ENCODE peak calls at places on chromosomes 6 and 20, in eight cellular contexts. A is AG10803, G is MM.1S, X is sigmoid colon, W is B cell, O is fibroblast of pulmonary artery, I is progenitor cell of endocrine pancreas, Z is endothelial cell. L is an unnamed sample.

GRCh38 chr6:157269261-157269794 is 54.0 kb downstream of the TMEM242 start:
- DNase-seq in A (peak), G (no peak), X (peak), W (no peak), O (peak), I (no peak), Z (peak), L (no peak)

GRCh38 chr6:108380876-108381275 is 86.0 kb downstream of the AFG1L start:
- DNase-seq in A (no peak), G (no peak), X (no peak), W (no peak), O (no peak), I (no peak), Z (no peak), L (no peak)

GRCh38 chr20:3406481-3407425 is 716 bp downstream of the DNAAF9 start:
- DNase-seq in A (peak), G (no peak), X (peak), W (peak), O (peak), I (no peak), Z (peak), L (peak)

GRCh38 chr6:135586844-135587243 is 89.3 kb upstream of the AHI1 start:
- DNase-seq in A (no peak), G (peak), X (no peak), W (no peak), O (peak), I (no peak), Z (no peak), L (no peak)

GRCh38 chr6:44804016-44804415 is 416.5 kb downstream of the CDC5L start:
- DNase-seq in A (no peak), G (no peak), X (no peak), W (no peak), O (no peak), I (no peak), Z (no peak), L (no peak)

GRCh38 chr6:157064502-157064901 is 258.8 kb downstream of the TMEM242 start:
- DNase-seq in A (no peak), G (no peak), X (no peak), W (no peak), O (no peak), I (no peak), Z (no peak), L (no peak)

GRCh38 chr6:138563650-138564049 is 64.4 kb upstream of the NHSL1 start:
- DNase-seq in A (no peak), G (no peak), X (no peak), W (no peak), O (no peak), I (no peak), Z (no peak), L (no peak)

GRCh38 chr6:145313041-145313855 is 422.1 kb downstream of the EPM2A start:
- DNase-seq in A (no peak), G (no peak), X (no peak), W (no peak), O (no peak), I (no peak), Z (no peak), L (no peak)

GRCh38 chr6:12403946-12404647 is 113.9 kb downstream of the EDN1 start:
- DNase-seq in A (peak), G (no peak), X (no peak), W (no peak), O (no peak), I (no peak), Z (no peak), L (no peak)

GRCh38 chr6:66048684-66049474 is 341.9 kb upstream of the EYS start:
- DNase-seq in A (no peak), G (no peak), X (no peak), W (no peak), O (no peak), I (no peak), Z (no peak), L (no peak)

GRCh38 chr6:139161817-139162284 is 27.0 kb downstream of the HECA start:
- DNase-seq in A (no peak), G (peak), X (no peak), W (peak), O (no peak), I (no peak), Z (no peak), L (no peak)

GRCh38 chr6:42915737-42916136 is at the start of gene PTCRA:
- DNase-seq in A (no peak), G (no peak), X (no peak), W (no peak), O (no peak), I (no peak), Z (no peak), L (no peak)

GRCh38 chr6:87391334-87391733 is 16.4 kb upstream of the CFAP206 start:
- DNase-seq in A (peak), G (peak), X (no peak), W (no peak), O (peak), I (peak), Z (peak), L (peak)

GRCh38 chr20:25242231-25242630 is 5.7 kb upstream of the PYGB start:
- DNase-seq in A (no peak), G (no peak), X (no peak), W (no peak), O (no peak), I (no peak), Z (no peak), L (no peak)

GRCh38 chr6:136846046-136846445 is 23.7 kb downstream of the PEX7 start:
- DNase-seq in A (peak), G (peak), X (no peak), W (peak), O (peak), I (no peak), Z (peak), L (peak)

GRCh38 chr20:20143165-20143564 is 90.8 kb downstream of the CFAP61 start:
- DNase-seq in A (no peak), G (no peak), X (no peak), W (no peak), O (no peak), I (no peak), Z (no peak), L (no peak)

GRCh38 chr6:31572041-31572911 is at the start of gene LTA:
- DNase-seq in A (no peak), G (peak), X (no peak), W (peak), O (no peak), I (no peak), Z (no peak), L (no peak)

GRCh38 chr20:44398303-44398702 is 42.8 kb downstream of the HNF4A start:
- DNase-seq in A (peak), G (no peak), X (no peak), W (no peak), O (peak), I (no peak), Z (no peak), L (no peak)

GRCh38 chr20:60420676-60421229 is 462.5 kb downstream of the CDH26 start:
- DNase-seq in A (no peak), G (no peak), X (no peak), W (no peak), O (no peak), I (no peak), Z (no peak), L (no peak)

GRCh38 chr20:33696448-33696847 is 10.3 kb upstream of the E2F1 start:
- DNase-seq in A (no peak), G (no peak), X (no peak), W (no peak), O (no peak), I (no peak), Z (no peak), L (no peak)

GRCh38 chr6:20332441-20333006 is 69.2 kb upstream of the E2F3 start:
- DNase-seq in A (no peak), G (no peak), X (no peak), W (no peak), O (no peak), I (no peak), Z (no peak), L (no peak)

GRCh38 chr6:6891949-6892461 is 215.8 kb upstream of the RREB1 start:
- DNase-seq in A (no peak), G (no peak), X (no peak), W (no peak), O (no peak), I (no peak), Z (no peak), L (no peak)

GRCh38 chr20:10648651-10649050 is 25.1 kb downstream of the JAG1 start:
- DNase-seq in A (peak), G (no peak), X (no peak), W (no peak), O (peak), I (no peak), Z (no peak), L (no peak)

GRCh38 chr6:7461416-7461815 is 71.8 kb downstream of the RIOK1 start:
- DNase-seq in A (peak), G (no peak), X (peak), W (no peak), O (no peak), I (no peak), Z (no peak), L (no peak)

GRCh38 chr20:26324177-26324576 is 627.5 kb upstream of the ZNF337 start:
- DNase-seq in A (no peak), G (no peak), X (no peak), W (no peak), O (no peak), I (no peak), Z (no peak), L (no peak)

GRCh38 chr6:100446922-100447899 is 17.5 kb downstream of the SIM1 start:
- DNase-seq in A (no peak), G (no peak), X (no peak), W (no peak), O (no peak), I (no peak), Z (no peak), L (no peak)

GRCh38 chr20:44837949-44838348 is 27.6 kb upstream of the RIMS4 start:
- DNase-seq in A (no peak), G (no peak), X (no peak), W (no peak), O (no peak), I (no peak), Z (no peak), L (no peak)

GRCh38 chr20:58701431-58702160 is 9.0 kb downstream of the NPEPL1 start:
- DNase-seq in A (no peak), G (no peak), X (peak), W (no peak), O (no peak), I (no peak), Z (no peak), L (no peak)

GRCh38 chr20:46810442-46811327 is 84.0 kb upstream of the EYA2 start:
- DNase-seq in A (no peak), G (no peak), X (no peak), W (no peak), O (no peak), I (no peak), Z (no peak), L (no peak)

GRCh38 chr20:4012631-4013030 is 2.7 kb downstream of the RNF24 start:
- DNase-seq in A (peak), G (no peak), X (no peak), W (no peak), O (peak), I (no peak), Z (no peak), L (no peak)

GRCh38 chr20:48149887-48150286 is 364.6 kb upstream of the SULF2 start:
- DNase-seq in A (no peak), G (no peak), X (no peak), W (no peak), O (no peak), I (no peak), Z (no peak), L (no peak)

GRCh38 chr6:43764767-43765166 is 5.2 kb upstream of the VEGFA start:
- DNase-seq in A (no peak), G (no peak), X (peak), W (no peak), O (no peak), I (no peak), Z (no peak), L (no peak)

GRCh38 chr6:32973934-32974333 is 5.5 kb downstream of the BRD2 start:
- DNase-seq in A (peak), G (peak), X (no peak), W (peak), O (peak), I (no peak), Z (no peak), L (no peak)

GRCh38 chr20:44912189-44912588 is 2.3 kb downstream of the PABPC1L start:
- DNase-seq in A (no peak), G (no peak), X (no peak), W (no peak), O (no peak), I (no peak), Z (no peak), L (no peak)

GRCh38 chr6:37658121-37658520 is 39.6 kb downstream of the MDGA1 start:
- DNase-seq in A (no peak), G (no peak), X (no peak), W (no peak), O (no peak), I (no peak), Z (no peak), L (no peak)

GRCh38 chr6:82712826-82713225 is 349.2 kb downstream of the TPBG start:
- DNase-seq in A (no peak), G (peak), X (no peak), W (no peak), O (peak), I (no peak), Z (no peak), L (no peak)
- TF ChIP-seq CTCF in A (peak), G (peak), X (no peak), W (peak), O (peak), I (peak), Z (peak), L (peak)

GRCh38 chr6:165231581-165232276 is 77.7 kb downstream of the C6orf118 start:
- DNase-seq in A (peak), G (no peak), X (no peak), W (no peak), O (peak), I (no peak), Z (no peak), L (no peak)
- TF ChIP-seq CTCF in A (peak), G (peak), X (no peak), W (no peak), O (peak), I (peak), Z (peak), L (peak)

GRCh38 chr6:389622-390021 is 1.9 kb upstream of the IRF4 start:
- DNase-seq in A (no peak), G (peak), X (no peak), W (no peak), O (no peak), I (no peak), Z (no peak), L (no peak)

GRCh38 chr6:392441-393390 is 1.2 kb downstream of the IRF4 start:
- DNase-seq in A (no peak), G (no peak), X (no peak), W (peak), O (no peak), I (no peak), Z (peak), L (no peak)

GRCh38 chr6:389143-389542 is 2.4 kb upstream of the IRF4 start:
- DNase-seq in A (no peak), G (no peak), X (no peak), W (no peak), O (no peak), I (no peak), Z (no peak), L (no peak)

GRCh38 chr6:391559-392440 is at the start of gene IRF4:
- DNase-seq in A (no peak), G (peak), X (no peak), W (peak), O (no peak), I (no peak), Z (peak), L (no peak)

DNA sequence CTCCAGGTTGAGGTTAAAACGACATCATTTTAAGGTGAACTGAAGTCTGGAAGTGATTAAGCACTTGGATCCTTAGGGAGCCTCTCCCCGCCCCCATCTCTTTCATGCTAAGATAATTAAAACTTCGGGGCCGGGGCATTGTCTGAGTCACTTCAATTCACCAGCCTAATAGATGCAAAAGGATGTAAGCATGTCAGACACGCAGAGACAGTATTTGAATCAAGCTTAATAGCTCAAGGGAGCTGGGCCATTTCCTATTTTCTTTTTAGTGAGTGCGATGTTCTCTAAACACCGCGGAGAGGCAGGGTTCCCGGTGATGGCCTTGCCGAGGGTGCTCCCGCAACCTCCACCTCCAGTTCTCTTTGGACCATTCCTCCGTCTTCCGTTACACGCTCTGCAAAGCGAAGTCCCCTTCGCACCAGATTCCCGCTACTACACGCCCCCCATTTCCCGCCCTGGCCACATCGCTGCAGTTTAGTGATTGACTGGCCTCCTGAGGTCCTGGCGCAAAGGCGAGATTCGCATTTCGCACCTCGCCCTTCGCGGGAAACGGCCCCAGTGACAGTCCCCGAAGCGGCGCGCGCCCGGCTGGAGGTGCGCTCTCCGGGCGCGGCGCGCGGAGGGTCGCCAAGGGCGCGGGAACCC is 516 bp upstream of the IRF4 start:
- DNase-seq in A (no peak), G (peak), X (no peak), W (peak), O (no peak), I (no peak), Z (no peak), L (no peak)
- TF ChIP-seq CTCF in A (no peak), G (no peak), X (no peak), W (no peak), O (no peak), I (no peak), Z (no peak), L (no peak)

DNA sequence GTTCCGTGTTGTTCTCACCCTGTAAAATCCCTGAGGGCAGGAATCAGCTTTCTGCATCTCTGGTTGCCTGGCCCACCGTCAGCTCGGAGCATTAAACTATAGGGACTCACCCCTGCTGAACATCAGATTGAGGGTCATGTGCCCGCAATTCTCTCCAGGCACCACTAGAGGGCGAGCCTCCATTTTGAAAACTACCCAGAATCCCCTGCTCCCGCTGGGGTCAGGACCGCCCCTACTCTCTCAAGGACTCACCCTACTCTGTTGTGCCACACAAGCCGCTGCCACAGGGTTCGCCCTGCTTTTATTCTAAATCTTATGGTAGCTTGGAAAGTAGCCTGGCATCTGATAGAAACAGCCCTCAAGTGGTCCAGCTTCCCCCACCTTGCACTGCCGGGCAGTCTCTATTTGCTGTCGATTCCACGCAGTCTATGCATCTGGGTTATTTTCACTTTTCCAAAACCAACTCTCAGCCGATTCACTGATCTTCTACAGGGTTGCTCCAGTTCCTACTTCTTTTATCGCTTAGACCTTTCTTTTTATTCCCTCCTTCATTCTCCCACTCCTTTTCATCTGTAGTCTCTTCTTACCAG is 244.1 kb upstream of the QKI start:
- DNase-seq in A (no peak), G (peak), X (no peak), W (no peak), O (peak), I (no peak), Z (no peak), L (no peak)
- TF ChIP-seq CTCF in A (peak), G (peak), X (no peak), W (peak), O (peak), I (peak), Z (peak), L (peak)

GRCh38 chr6:26031151-26031594 is 56.1 kb upstream of the HFE start:
- DNase-seq in A (no peak), G (peak), X (no peak), W (no peak), O (no peak), I (no peak), Z (no peak), L (no peak)

GRCh38 chr6:26030716-26031115 is 56.5 kb upstream of the HFE start:
- DNase-seq in A (no peak), G (no peak), X (no peak), W (no peak), O (no peak), I (no peak), Z (no peak), L (no peak)

GRCh38 chr6:26032387-26033131 is 54.7 kb upstream of the HFE start:
- DNase-seq in A (peak), G (peak), X (no peak), W (no peak), O (peak), I (no peak), Z (no peak), L (no peak)

GRCh38 chr6:26033132-26033941 is 53.9 kb upstream of the HFE start:
- DNase-seq in A (peak), G (peak), X (peak), W (peak), O (peak), I (peak), Z (peak), L (peak)

DNA sequence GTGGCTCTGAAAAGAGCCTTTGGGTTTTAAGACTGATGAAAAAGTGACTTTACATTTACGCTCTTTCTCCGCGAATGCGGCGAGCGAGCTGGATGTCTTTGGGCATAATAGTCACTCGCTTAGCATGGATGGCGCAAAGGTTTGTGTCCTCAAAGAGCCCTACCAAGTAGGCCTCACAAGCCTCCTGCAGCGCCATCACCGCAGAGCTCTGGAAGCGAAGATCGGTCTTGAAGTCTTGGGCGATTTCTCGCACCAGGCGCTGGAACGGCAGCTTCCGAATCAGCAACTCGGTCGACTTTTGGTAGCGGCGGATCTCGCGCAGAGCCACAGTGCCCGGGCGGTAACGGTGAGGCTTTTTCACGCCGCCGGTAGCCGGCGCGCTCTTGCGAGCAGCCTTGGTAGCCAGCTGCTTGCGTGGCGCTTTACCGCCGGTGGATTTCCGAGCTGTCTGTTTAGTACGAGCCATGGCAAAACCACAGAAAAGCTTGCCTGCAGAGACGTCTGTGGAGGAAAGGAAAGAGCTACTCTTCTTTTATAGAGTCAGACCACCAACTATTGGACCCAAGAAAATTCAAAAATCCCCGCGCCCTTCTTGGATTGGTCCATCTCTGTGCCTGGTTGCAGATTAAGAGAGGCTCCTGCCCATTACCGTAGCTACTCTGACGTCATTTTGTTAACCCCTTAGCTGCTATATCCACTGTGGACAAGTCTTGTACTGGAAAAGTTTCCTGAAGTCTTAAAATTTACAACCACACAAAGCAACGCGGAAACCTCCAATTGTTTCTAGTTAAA is 55.4 kb upstream of the HFE start:
- DNase-seq in A (peak), G (peak), X (peak), W (peak), O (peak), I (peak), Z (peak), L (peak)
- TF ChIP-seq CTCF in A (peak), G (peak), X (no peak), W (no peak), O (peak), I (peak), Z (no peak), L (peak)